ENCODE peak calls at places on chromosomes 13 and 19, in four cellular contexts. P is K562, D is GM12878, S is HepG2. W is an unnamed sample.

GRCh38 chr19:58562126-58563033 is 4.0 kb upstream of the UBE2M start:
- DNase-seq in P (no peak), D (no peak), S (no peak), W (peak)

GRCh38 chr13:34430294-34430693 is 511.8 kb upstream of the NBEA start:
- DNase-seq in P (no peak), S (no peak), D (no peak), W (no peak)

GRCh38 chr13:46235259-46235658 is 23.5 kb downstream of the LRRC63 start:
- DNase-seq in P (no peak), D (no peak), S (no peak), W (no peak)

GRCh38 chr19:43765109-43765876 is 10.5 kb upstream of the SMG9 start:
- DNase-seq in S (peak), P (peak), D (peak), W (peak)

GRCh38 chr19:17944301-17944700 is 11.5 kb downstream of the CCDC124 start:
- DNase-seq in D (no peak), P (no peak), S (no peak), W (peak)

GRCh38 chr13:30796833-30797601 is 61.7 kb downstream of the ALOX5AP start:
- DNase-seq in S (no peak), P (no peak), D (no peak), W (peak)

GRCh38 chr19:21602105-21602658 is 96.8 kb downstream of the ZNF429 start:
- DNase-seq in P (no peak), D (no peak), S (no peak), W (no peak)

GRCh38 chr13:51829236-51829899 is 15.6 kb downstream of the TMEM272 start:
- DNase-seq in S (no peak), D (no peak), P (no peak), W (no peak)

GRCh38 chr19:46813570-46814358 is 25.4 kb upstream of the SLC1A5 start:
- DNase-seq in P (peak), S (peak), D (no peak), W (peak)

GRCh38 chr13:59774511-59774911 is 389.2 kb downstream of the DIAPH3 start:
- DNase-seq in P (no peak), D (no peak), S (peak), W (no peak)

GRCh38 chr13:50850445-50850844 is 7.0 kb upstream of the DLEU7 start:
- DNase-seq in S (no peak), P (no peak), D (no peak), W (no peak)

GRCh38 chr13:46058268-46058667 is 5.7 kb upstream of the ZC3H13 start:
- DNase-seq in D (no peak), P (no peak), S (no peak), W (no peak)

GRCh38 chr13:113404723-113405471 is 41.0 kb upstream of the GRTP1 start:
- DNase-seq in P (no peak), S (no peak), D (no peak), W (no peak)

GRCh38 chr13:105787518-105788085 is 747.9 kb downstream of the EFNB2 start:
- DNase-seq in P (no peak), D (no peak), S (no peak), W (no peak)

GRCh38 chr13:106326751-106327150 is 208.7 kb downstream of the EFNB2 start:
- DNase-seq in P (no peak), D (no peak), S (no peak), W (no peak)

GRCh38 chr19:45046355-45046754 is 7.5 kb downstream of the CLASRP start:
- DNase-seq in P (no peak), D (no peak), S (peak), W (no peak)

GRCh38 chr19:4704317-4704673 is 19.3 kb downstream of the DPP9 start:
- DNase-seq in P (no peak), D (no peak), S (no peak), W (no peak)

GRCh38 chr19:48501446-48501960 is 10.1 kb downstream of the LMTK3 start:
- DNase-seq in D (peak), S (peak), P (peak), W (no peak)

GRCh38 chr19:30870861-30871260 is 478.4 kb downstream of the TSHZ3 start:
- DNase-seq in D (no peak), S (no peak), P (no peak), W (no peak)

GRCh38 chr19:58229255-58229639 is 533 bp downstream of the ZNF544 start:
- DNase-seq in S (peak), D (no peak), P (peak), W (peak)

GRCh38 chr13:31248361-31248760 is 48.6 kb downstream of the B3GLCT start:
- DNase-seq in P (no peak), D (no peak), S (no peak), W (no peak)

GRCh38 chr13:26299168-26299788 is 45.3 kb downstream of the CDK8 start:
- DNase-seq in P (no peak), D (no peak), S (no peak), W (no peak)

GRCh38 chr13:75258159-75258782 is 223.7 kb downstream of the TBC1D4 start:
- DNase-seq in S (peak), P (no peak), D (no peak), W (peak)

GRCh38 chr13:100789481-100789880 is 114.9 kb upstream of the TMTC4 start:
- DNase-seq in D (no peak), S (peak), P (no peak), W (peak)

GRCh38 chr13:34257980-34258379 is 440.0 kb downstream of the RFC3 start:
- DNase-seq in P (no peak), S (no peak), D (no peak), W (no peak)

GRCh38 chr19:11944656-11945055 is 19.7 kb downstream of the ZNF700 start:
- DNase-seq in D (no peak), S (no peak), P (no peak), W (no peak)

GRCh38 chr19:13920940-13921744 is 15.1 kb downstream of the CC2D1A start:
- DNase-seq in S (peak), D (peak), P (peak), W (peak)

GRCh38 chr19:38684078-38684861 is 36.8 kb downstream of the ACTN4 start:
- DNase-seq in D (no peak), S (no peak), P (peak), W (peak)

GRCh38 chr19:38684862-38685665 is 37.6 kb downstream of the ACTN4 start:
- DNase-seq in D (no peak), P (no peak), S (no peak), W (no peak)

GRCh38 chr19:38687837-38688378 is 40.5 kb downstream of the ACTN4 start:
- DNase-seq in D (no peak), P (no peak), S (no peak), W (no peak)

GRCh38 chr19:38686530-38686888 is 39.1 kb downstream of the ACTN4 start:
- DNase-seq in D (peak), S (no peak), P (peak), W (no peak)

GRCh38 chr19:38685666-38686529 is 38.4 kb downstream of the ACTN4 start:
- DNase-seq in P (peak), S (peak), D (no peak), W (peak)
- H3K4me2 ChIP-seq in P (peak), S (peak), D (peak), W (peak)

GRCh38 chr13:108368240-108368898 is 98.9 kb downstream of the TNFSF13B start:
- DNase-seq in D (no peak), P (no peak), S (no peak), W (no peak)
- TF ChIP-seq MYC in D (no peak), P (no peak), S (no peak), W (no peak)

GRCh38 chr13:25085125-25085742 is 10.7 kb upstream of the PABPC3 start:
- DNase-seq in S (peak), D (no peak), P (no peak), W (peak)
- TF ChIP-seq EZH2 in S (no peak), D (no peak), P (no peak), W (no peak)

DNA sequence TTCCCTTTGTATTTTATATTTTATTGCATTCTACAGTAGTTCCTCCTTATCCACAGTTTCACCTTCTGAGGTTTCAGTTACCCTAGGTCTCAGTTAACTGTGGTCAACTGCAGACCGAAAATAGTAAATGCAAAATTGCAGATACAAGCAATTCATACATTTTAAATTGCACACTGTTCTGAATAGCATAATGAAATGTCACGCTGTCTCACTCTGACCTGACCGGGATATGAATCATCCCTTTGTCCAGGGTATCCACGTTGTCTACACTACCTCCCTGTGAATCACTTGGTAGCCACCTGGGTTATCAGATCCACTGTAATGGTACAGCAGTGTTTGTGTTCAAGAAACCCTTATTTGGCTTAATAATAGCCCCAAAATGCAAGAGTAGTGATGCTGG is 325.0 kb downstream of the DNAJC15 start:
- DNase-seq in P (no peak), D (no peak), S (no peak), W (peak)
- H3K4me2 ChIP-seq in P (no peak), D (peak), S (no peak), W (peak)

GRCh38 chr13:40438999-40439797 is 227.2 kb downstream of the FOXO1 start:
- DNase-seq in P (no peak), S (no peak), D (no peak), W (peak)
- TF ChIP-seq MYC in P (no peak), S (no peak), D (no peak), W (no peak)

GRCh38 chr19:7871530-7872305 is 2.5 kb downstream of the PRR36 start:
- DNase-seq in P (peak), D (peak), S (peak), W (peak)

GRCh38 chr19:7874857-7875393 is 735 bp upstream of the PRR36 start:
- DNase-seq in S (no peak), D (no peak), P (no peak), W (no peak)

GRCh38 chr19:7873304-7874079 is 698 bp downstream of the PRR36 start:
- DNase-seq in P (no peak), D (no peak), S (no peak), W (no peak)

GRCh38 chr19:7872306-7873204 is 1.6 kb downstream of the PRR36 start:
- DNase-seq in D (no peak), S (no peak), P (no peak), W (no peak)

DNA sequence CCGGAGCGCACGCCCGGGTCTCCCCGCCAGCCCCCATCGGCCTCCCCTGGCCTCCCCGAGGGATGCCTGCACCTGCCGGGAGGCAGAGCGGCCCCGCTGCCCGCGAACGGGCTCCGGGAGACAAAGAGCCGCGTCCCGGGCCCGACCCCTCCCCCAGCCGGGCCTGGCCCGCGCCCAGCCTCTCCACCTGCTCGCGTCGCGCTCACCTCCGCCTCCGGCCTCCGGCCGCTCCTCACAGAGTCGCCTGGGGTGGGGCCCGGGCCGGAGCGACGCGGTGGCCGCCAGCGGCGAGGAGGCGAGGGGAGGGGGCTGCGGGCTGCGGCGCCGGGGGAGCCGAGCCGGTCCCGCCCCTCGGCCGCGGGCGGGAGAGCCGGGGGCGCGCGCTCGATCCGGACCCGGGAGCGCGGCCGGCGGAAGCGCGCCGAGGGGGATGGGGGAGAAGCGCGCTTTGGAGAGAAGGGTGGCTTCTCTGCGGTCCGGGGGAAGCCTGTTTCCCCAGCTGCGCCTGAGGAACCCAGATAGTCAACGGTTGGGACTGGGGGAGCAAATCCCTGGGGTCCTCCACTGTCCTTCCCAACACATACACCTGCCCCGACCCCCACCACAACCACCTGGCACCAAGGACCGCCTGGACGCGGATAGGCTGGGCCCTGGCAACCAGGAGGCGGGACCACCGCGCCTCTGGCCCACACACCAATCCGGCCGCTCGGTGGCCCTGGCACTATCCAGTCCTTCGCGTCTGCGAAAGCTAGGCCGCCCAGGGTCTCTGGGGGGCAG is at the start of gene PRR36:
- DNase-seq in P (peak), S (peak), D (no peak), W (peak)
- TF ChIP-seq EZH2 in P (no peak), S (no peak), D (no peak), W (peak)

DNA sequence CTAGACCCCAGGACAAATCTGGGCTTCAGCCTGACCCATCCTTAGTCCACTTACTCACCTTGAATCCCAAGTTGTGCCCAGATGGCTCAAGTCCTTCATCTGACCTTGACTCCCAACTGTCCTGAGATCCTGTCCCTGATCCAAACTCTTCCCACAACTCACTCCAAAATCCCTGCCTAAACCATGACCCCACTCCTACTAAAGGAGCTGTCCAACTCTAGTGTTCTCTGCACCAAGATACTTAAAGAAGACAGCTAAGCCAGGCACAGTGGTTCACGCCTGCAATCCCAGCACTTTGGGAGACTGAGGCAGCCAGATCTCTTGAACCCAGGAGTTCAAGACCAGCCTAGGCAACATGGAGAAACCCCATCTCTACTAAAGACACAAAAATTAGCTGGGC is 8.5 kb downstream of the POU2F2 start:
- DNase-seq in D (no peak), P (no peak), S (no peak), W (no peak)
- H3K4me2 ChIP-seq in D (peak), P (no peak), S (no peak), W (no peak)

DNA sequence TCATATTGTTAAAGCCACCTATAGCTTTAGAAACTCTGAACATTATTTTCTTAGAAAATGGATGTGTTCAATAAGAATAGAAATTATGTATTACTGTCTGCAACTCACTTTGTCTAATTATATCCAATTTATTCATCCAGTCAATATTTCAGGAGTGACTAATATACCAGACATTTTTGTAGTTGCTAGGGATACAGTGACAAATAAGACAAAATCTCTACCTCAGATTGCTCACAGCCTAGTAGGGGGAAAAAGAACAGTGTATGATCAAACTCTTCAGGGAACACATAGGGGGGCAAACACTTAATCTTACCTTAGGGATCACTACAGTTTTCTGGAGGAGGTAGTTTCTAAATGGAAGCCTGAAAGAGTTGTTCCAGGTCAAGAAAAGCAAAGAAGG is 8.6 kb downstream of the BRCA2 start:
- DNase-seq in D (no peak), P (no peak), S (no peak), W (peak)
- TF ChIP-seq MYC in D (no peak), P (no peak), S (no peak), W (no peak)

W was measured in endothelial cell of umbilical vein.